ENCODE peak calls at places on chromosomes 16 and 17, in six cellular contexts. K is RWPE1, Y is osteoblast, B is tibial nerve, J is omental fat pad, C is mucosa of descending colon. O is an unnamed sample.

GRCh38 chr16:12507366-12507765 is 296.3 kb downstream of the CPPED1 start:
- DNase-seq in K (no peak), Y (no peak), B (no peak), J (no peak), C (no peak), O (no peak)

GRCh38 chr16:12964466-12964865 is 63.1 kb downstream of the SHISA9 start:
- DNase-seq in K (no peak), Y (no peak), B (no peak), J (no peak), C (no peak), O (no peak)

GRCh38 chr17:49746791-49747490 is 17.0 kb downstream of the FAM117A start:
- DNase-seq in K (no peak), Y (no peak), B (no peak), J (no peak), C (peak; percentile 34), O (peak; percentile 26)

GRCh38 chr17:79668344-79669250 is 57.7 kb upstream of the RBFOX3 start:
- DNase-seq in K (no peak), Y (peak; percentile 60), B (no peak), J (no peak), C (no peak), O (no peak)

GRCh38 chr16:1899641-1900451 is 18.4 kb downstream of the HS3ST6 start:
- DNase-seq in K (peak; percentile 38), Y (peak; percentile 70), B (no peak), J (no peak), C (peak; percentile 67), O (no peak)

GRCh38 chr17:67504182-67504581 is 127.1 kb downstream of the PITPNC1 start:
- DNase-seq in K (no peak), Y (no peak), B (no peak), J (no peak), C (no peak), O (no peak)

GRCh38 chr17:32481193-32481592 is 5.6 kb upstream of the CDK5R1 start:
- DNase-seq in K (no peak), Y (no peak), B (no peak), J (no peak), C (no peak), O (no peak)

GRCh38 chr16:73062640-73063283 is 14.8 kb upstream of the ZFHX3 start:
- DNase-seq in K (no peak), Y (peak; percentile 68), B (no peak), J (no peak), C (no peak), O (no peak)

GRCh38 chr17:78258323-78259229 is 27.1 kb downstream of the TMEM235 start:
- DNase-seq in K (no peak), Y (peak; percentile 82), B (no peak), J (no peak), C (peak; percentile 35), O (no peak)

DNA sequence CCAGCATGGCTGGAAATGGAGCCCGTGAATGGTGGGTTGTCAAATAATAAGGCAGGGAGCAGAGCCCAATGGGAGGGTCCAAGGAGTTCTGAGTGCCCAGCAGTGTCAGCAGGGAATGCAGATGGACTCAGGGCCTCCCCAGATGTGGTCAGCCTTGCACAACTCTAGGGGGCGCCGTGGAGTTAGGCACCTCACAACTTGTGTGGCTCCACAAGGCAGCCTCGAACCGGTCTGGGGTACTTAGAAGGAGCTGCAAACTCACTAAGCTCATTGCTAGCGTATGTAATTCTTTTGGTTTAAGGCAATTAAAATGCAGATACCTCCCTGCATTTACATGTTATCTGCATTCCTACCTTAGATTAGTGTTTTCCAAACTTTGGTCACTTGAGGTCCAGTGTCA is 18.1 kb downstream of the IRF8 start:
- DNase-seq in K (no peak), Y (peak; percentile 73), B (no peak), J (no peak), C (no peak), O (no peak)
- TF ChIP-seq CTCF in K (no peak), Y (no peak), B (no peak), J (no peak), C (no peak), O (no peak)

DNA sequence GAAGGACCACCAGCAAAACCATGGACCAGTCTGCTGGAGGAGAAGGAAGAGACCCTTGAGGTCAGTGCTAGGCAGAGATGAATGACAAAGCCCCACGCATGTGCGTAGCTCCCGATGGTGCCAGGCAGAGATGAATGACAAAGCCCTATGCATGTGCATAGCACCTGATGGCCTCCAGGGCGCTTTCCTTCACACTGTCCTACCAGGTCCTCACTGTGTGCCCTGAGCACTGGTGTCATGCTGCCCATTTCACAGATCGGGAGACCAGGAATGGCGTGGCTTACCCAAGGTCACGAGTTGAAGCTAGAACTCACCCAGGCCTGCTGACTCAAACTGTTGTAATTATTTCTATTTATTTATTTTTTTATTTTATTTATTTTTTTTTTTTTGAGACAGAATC is 149.6 kb downstream of the KATNIP start:
- DNase-seq in K (no peak), Y (no peak), B (no peak), J (no peak), C (no peak), O (no peak)
- TF ChIP-seq CTCF in K (no peak), Y (no peak), B (no peak), J (no peak), C (no peak), O (no peak)

GRCh38 chr17:31389673-31390381 is 1.6 kb upstream of the RAB11FIP4 start:
- DNase-seq in K (no peak), Y (peak; percentile 76), B (no peak), J (no peak), C (no peak), O (no peak)
- TF ChIP-seq CTCF in K (no peak), Y (no peak), B (no peak), J (no peak), C (no peak), O (no peak)

GRCh38 chr16:27425961-27426360 is 24.0 kb downstream of the IL21R start:
- DNase-seq in K (no peak), Y (no peak), B (no peak), J (no peak), C (no peak), O (no peak)

GRCh38 chr16:27428035-27428785 is 26.2 kb downstream of the IL21R start:
- DNase-seq in K (no peak), Y (no peak), B (no peak), J (no peak), C (no peak), O (peak; percentile 18)

GRCh38 chr16:27427538-27427937 is 25.6 kb downstream of the IL21R start:
- DNase-seq in K (no peak), Y (no peak), B (no peak), J (no peak), C (no peak), O (peak; percentile 10)

GRCh38 chr16:27424772-27425498 is 23.0 kb downstream of the IL21R start:
- DNase-seq in K (no peak), Y (no peak), B (no peak), J (no peak), C (no peak), O (peak; percentile 15)

DNA sequence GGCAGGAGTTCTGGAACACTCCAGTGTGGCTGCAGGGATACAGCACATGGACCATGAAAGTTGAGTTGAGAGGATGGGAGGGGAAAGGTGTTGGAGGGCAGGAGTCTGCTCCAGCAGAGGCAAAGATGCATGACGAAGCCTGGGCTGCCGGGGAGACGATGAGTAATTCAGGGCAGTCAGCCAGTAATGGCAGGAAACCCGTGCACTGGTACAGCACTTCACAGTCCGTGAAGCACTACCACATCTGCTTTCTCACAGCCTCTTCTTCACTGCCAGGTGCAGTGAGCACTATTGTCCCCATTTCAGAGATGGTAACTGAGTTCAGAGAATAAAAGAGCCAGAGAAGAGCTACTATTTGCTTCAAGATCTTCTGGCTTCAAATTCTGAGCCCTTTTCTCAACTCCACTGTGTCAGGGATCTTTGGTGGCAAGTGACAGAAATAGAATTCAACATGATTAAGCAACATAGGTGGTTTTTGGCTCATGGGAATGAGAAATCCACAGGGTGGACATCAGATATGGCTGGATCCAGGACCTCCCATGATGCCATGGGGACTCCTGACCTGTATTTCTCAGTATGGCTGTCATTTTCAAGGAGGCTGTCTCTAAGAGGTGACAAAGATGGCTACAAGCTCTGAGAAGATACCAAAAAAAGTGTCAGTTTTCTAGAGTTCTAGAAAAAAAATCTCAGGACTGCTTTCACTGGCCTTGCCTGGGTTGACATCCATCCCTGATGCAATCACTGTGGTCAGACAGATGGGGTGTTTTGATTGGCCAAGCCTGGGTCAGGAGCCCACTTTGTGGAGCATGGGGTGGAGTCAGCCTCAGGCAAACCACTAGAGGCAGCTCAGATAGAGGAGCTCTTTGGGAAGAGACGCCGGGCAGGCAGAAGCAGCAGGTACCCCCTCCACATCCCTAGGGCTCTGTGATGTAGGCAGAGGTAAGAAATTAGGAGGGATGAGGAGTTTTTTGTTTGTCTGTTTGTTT is 24.7 kb downstream of the IL21R start:
- DNase-seq in K (peak; percentile 86), Y (peak; percentile 97), B (no peak), J (no peak), C (peak; percentile 32), O (peak; percentile 62)
- TF ChIP-seq CTCF in K (no peak), Y (no peak), B (no peak), J (no peak), C (no peak), O (no peak)

GRCh38 chr16:46973457-46974324 is at the start of gene DNAJA2:
- DNase-seq in K (peak; percentile 91), Y (peak; percentile 99), B (peak; percentile 87), J (peak; percentile 80), C (peak; percentile 96), O (peak; percentile 94)
- TF ChIP-seq CTCF in K (no peak), Y (no peak), B (no peak), J (no peak), C (no peak), O (no peak)

GRCh38 chr17:61554209-61554608 is 36.8 kb downstream of the NACA2 start:
- DNase-seq in K (no peak), Y (no peak), B (no peak), J (no peak), C (no peak), O (no peak)

GRCh38 chr17:61556224-61557188 is 34.5 kb downstream of the NACA2 start:
- DNase-seq in K (no peak), Y (peak; percentile 39), B (no peak), J (no peak), C (no peak), O (no peak)

GRCh38 chr17:61547113-61547512 is 43.9 kb downstream of the NACA2 start:
- DNase-seq in K (no peak), Y (no peak), B (no peak), J (no peak), C (no peak), O (no peak)

GRCh38 chr17:61555127-61555531 is 35.9 kb downstream of the NACA2 start:
- DNase-seq in K (no peak), Y (peak; percentile 68), B (no peak), J (no peak), C (no peak), O (no peak)

DNA sequence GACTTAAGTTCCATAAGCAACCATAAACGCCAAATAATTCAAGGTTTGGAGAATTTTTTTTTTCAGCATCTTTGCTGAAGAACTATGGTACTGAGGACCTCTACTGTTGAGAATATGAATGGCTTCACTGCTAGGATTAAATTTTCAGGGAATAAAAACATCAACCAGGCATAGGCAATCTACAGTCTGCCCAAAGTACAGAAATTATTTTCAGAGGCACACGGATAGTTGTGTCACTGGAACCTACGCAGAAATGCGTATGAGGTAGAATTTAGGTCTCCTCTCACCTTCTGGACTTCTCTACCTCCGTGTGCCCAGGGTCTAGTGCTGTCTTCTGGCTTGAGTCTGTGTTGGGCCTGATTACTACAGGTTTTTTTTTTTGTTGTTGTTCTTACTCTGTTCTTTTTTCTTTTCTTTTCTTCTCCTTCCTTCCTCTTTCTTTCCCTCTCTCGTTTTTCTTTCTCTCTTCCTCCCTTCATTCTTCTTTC is 39.7 kb downstream of the NACA2 start:
- DNase-seq in K (peak; percentile 58), Y (peak; percentile 50), B (no peak), J (no peak), C (no peak), O (no peak)
- TF ChIP-seq CTCF in K (peak; percentile 82), Y (peak; percentile 79), B (peak; percentile 57), J (no peak), C (peak; percentile 15), O (no peak)

O was measured in activated B cell treated with CpG ODN at 0.5 μM for 24 hours.